ENCODE peak calls at places on chromosomes 2 and 18, in seven cellular contexts. N is mucosa of descending colon, Y is cardiac fibroblast, A is ovary, C is astrocyte of the spinal cord, S is astrocyte, E is coronary artery. M is an unnamed sample.

GRCh38 chr2:181300600-181301291 is 156.4 kb upstream of the ITGA4 start:
- DNase-seq in Y (no peak), S (no peak), N (no peak), E (no peak), C (no peak), A (no peak), M (peak; percentile 15)

GRCh38 chr2:3468296-3468988 is 50.9 kb downstream of the ADI1 start:
- DNase-seq in N (no peak), S (no peak), A (no peak), Y (no peak), E (no peak), C (no peak), M (no peak)

GRCh38 chr2:214837466-214837865 is 28.0 kb upstream of the BARD1 start:
- DNase-seq in N (no peak), Y (no peak), S (no peak), E (no peak), A (no peak), C (no peak), M (no peak)

GRCh38 chr2:9174771-9175441 is 31.7 kb upstream of the ASAP2 start:
- DNase-seq in Y (peak; percentile 55), C (peak; percentile 84), N (no peak), S (peak; percentile 92), A (no peak), E (no peak), M (peak; percentile 91)

GRCh38 chr2:34365512-34365911 is 766.4 kb upstream of the FAM98A start:
- DNase-seq in N (no peak), S (no peak), E (no peak), A (no peak), Y (no peak), C (no peak), M (no peak)

GRCh38 chr2:96413067-96413722 is 77.6 kb downstream of the NCAPH start:
- DNase-seq in A (no peak), S (peak; percentile 20), Y (peak; percentile 7), N (peak; percentile 69), C (peak; percentile 13), E (no peak), M (no peak)

GRCh38 chr18:7824970-7825369 is 257.9 kb downstream of the PTPRM start:
- DNase-seq in S (no peak), C (no peak), E (no peak), Y (peak; percentile 60), A (peak; percentile 37), N (peak; percentile 19), M (peak; percentile 10)

GRCh38 chr18:75244336-75244735 is 33.7 kb downstream of the TSHZ1 start:
- DNase-seq in C (peak; percentile 12), A (no peak), N (peak; percentile 47), Y (no peak), S (no peak), E (no peak), M (peak; percentile 68)

GRCh38 chr2:71332413-71332866 is 858 bp downstream of the ZNF638 start:
- DNase-seq in N (no peak), S (no peak), C (peak; percentile 13), E (no peak), A (no peak), Y (no peak), M (no peak)

GRCh38 chr2:86337235-86338099 is at the start of gene REEP1:
- DNase-seq in Y (peak; percentile 6), S (no peak), C (peak; percentile 1), N (peak; percentile 19), E (no peak), A (no peak), M (peak; percentile 35)
- H3K4me3 ChIP-seq in Y (peak within 1 kb of the TSS; percentile 14), S (peak within 1 kb of the TSS; percentile 44), C (no peak within 1 kb of the TSS), N (no peak within 1 kb of the TSS), E (peak within 1 kb of the TSS; percentile 75), A (peak within 1 kb of the TSS; percentile 32), M (peak within 1 kb of the TSS; percentile 15)

GRCh38 chr18:23302514-23302851 is 150.6 kb upstream of the RIOK3 start:
- DNase-seq in C (no peak), A (no peak), Y (no peak), E (no peak), N (no peak), S (no peak), M (no peak)

GRCh38 chr18:23302852-23303527 is 150.1 kb upstream of the RIOK3 start:
- DNase-seq in E (no peak), S (peak; percentile 98), A (no peak), Y (peak; percentile 91), C (peak; percentile 94), N (no peak), M (peak; percentile 67)

GRCh38 chr18:23301971-23302370 is 151.1 kb upstream of the RIOK3 start:
- DNase-seq in S (no peak), Y (no peak), E (no peak), A (no peak), N (no peak), C (no peak), M (no peak)

GRCh38 chr18:23300211-23300887 is 152.7 kb upstream of the RIOK3 start:
- DNase-seq in S (no peak), A (no peak), C (peak; percentile 33), E (no peak), N (no peak), Y (no peak), M (no peak)
- TF ChIP-seq CTCF in S (no peak), A (no peak), C (no peak), E (no peak), N (no peak), Y (no peak), M (no peak)

DNA sequence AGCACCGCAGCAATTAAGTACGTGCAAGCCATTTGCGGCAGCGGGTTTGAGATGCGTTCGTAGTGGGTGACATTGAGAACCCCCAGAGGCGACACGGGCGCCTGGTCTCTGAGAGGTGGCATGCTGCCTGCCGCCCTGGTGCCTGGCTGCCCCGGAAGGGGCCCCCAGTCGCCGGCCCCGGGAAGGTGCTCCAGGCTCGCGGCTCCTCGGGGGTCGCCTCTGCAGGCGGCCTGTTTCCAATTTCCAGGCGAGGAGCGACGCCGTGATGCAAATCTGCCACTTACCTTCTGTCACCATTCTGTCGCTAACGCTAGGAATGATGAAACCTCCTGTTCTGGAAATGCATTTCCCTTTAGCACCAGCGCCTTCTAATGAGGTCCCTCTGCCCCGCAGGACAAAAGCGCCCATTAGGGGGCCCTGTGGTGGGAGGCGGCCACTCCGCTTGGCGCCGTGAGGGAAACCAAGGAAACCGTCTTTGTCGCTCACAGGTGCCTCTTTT is 13.0 kb downstream of the KIF5C start:
- DNase-seq in N (no peak), E (no peak), Y (no peak), S (no peak), A (no peak), C (no peak), M (peak; percentile 8)
- H3K4me3 ChIP-seq in N (no peak overlapping the region), E (peak overlapping the region; percentile 72), Y (no peak overlapping the region), S (peak overlapping the region; percentile 46), A (peak overlapping the region; percentile 18), C (peak overlapping the region; percentile 29), M (no peak overlapping the region)

DNA sequence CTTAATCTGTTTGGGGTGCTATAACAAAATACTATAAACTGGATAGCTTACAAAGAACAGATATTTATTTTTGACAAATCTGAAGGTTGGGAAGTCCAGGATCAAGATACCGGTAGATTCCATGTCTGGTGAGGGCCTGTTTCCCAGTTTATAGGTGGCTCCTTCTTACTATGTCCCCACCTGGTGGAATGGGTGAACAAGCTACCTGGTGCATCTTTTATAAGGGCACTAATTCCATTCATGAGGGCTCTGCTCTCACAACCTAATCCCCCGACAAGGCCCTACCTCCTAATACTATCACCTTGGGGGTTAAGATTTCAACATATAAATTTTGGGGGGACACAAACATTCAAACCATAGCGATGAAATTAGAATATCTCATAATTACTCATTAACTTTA is 15.6 kb upstream of the NEMP2 start:
- DNase-seq in N (no peak), Y (no peak), E (no peak), C (no peak), A (no peak), S (no peak), M (no peak)
- TF ChIP-seq CTCF in N (no peak), Y (no peak), E (no peak), C (no peak), A (no peak), S (no peak), M (no peak)

GRCh38 chr2:101852824-101853223 is 138.9 kb upstream of the IL1R2 start:
- DNase-seq in Y (peak; percentile 42), N (no peak), E (no peak), A (no peak), C (no peak), S (no peak), M (no peak)

GRCh38 chr2:101848790-101849410 is 142.9 kb upstream of the IL1R2 start:
- DNase-seq in S (no peak), A (no peak), N (no peak), C (no peak), E (no peak), Y (no peak), M (no peak)

GRCh38 chr2:101847661-101848339 is 144.0 kb upstream of the IL1R2 start:
- DNase-seq in Y (no peak), C (no peak), N (no peak), A (no peak), E (no peak), S (no peak), M (no peak)

GRCh38 chr2:101850450-101850849 is 141.3 kb upstream of the IL1R2 start:
- DNase-seq in C (no peak), Y (no peak), S (no peak), E (no peak), A (no peak), N (no peak), M (no peak)

DNA sequence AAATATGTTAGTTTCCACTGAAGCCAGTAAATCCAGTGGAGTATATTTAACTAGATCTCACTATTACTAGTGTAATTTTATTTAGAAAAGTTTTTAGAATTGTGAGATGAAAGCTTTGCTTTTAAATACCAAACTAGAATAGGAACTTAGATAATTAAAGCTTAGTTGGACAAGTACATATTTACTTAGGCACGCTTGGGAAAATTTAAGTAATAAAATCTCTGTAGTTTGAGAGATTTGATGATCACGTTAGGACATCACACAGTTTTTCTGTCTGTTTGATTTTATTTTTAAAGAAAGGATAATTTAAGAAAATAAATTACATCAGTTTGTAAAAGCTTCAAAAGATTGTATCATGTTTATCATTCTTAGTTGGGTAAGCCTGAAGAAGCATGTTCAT is 140.8 kb upstream of the IL1R2 start:
- DNase-seq in E (no peak), C (no peak), Y (no peak), A (no peak), N (no peak), S (no peak), M (no peak)
- H3K4me3 ChIP-seq in E (no peak overlapping the region), C (no peak overlapping the region), Y (no peak overlapping the region), A (no peak overlapping the region), N (no peak overlapping the region), S (no peak overlapping the region), M (no peak overlapping the region)

GRCh38 chr2:160306985-160307384 is 106.9 kb upstream of the ITGB6 start:
- DNase-seq in Y (peak; percentile 96), A (peak; percentile 55), C (peak; percentile 72), E (no peak), N (no peak), S (peak; percentile 82), M (peak; percentile 97)
- TF ChIP-seq CTCF in Y (no peak), A (no peak), C (no peak), E (no peak), N (no peak), S (no peak), M (no peak)

DNA sequence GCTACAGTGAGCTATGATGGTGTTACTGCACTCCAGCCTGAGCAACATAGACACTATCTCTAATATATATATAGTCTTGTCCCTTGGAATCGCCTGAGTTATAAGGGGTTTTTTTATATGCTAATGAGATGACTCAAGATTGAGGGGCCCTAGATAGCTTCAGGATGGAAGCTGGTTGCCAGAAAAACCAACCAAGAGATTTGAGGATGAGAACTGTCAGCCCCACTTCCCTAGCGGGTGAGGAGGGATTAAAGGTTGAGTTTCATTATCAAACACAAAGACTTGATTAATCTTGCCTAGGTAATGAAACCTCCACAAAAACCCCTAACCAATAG is 12.6 kb upstream of the GALM start:
- DNase-seq in N (no peak), S (no peak), A (no peak), E (no peak), C (no peak), Y (no peak), M (no peak)
- H3K4me3 ChIP-seq in N (no peak overlapping the region), S (no peak overlapping the region), A (no peak overlapping the region), E (no peak overlapping the region), C (no peak overlapping the region), Y (no peak overlapping the region), M (no peak overlapping the region)